ENCODE peak calls at places on chromosomes 12 and 14, in four cellular contexts. N, K, A and T are unnamed samples.

GRCh38 chr14:50964683-50965390 is 20.6 kb upstream of the PYGL start:
- DNase-seq in A (no peak), K (peak; percentile 95), N (no peak), T (no peak)

GRCh38 chr12:49021292-49021915 is 2.8 kb upstream of the PRKAG1 start:
- DNase-seq in K (no peak), A (no peak), N (no peak), T (no peak)

GRCh38 chr12:120539303-120539702 is 5.1 kb downstream of the RNF10 start:
- DNase-seq in N (no peak), A (peak; percentile 81), K (peak; percentile 40), T (no peak)

GRCh38 chr12:56867216-56867615 is 67.0 kb downstream of the SDR9C7 start:
- DNase-seq in A (no peak), K (no peak), N (no peak), T (no peak)

GRCh38 chr12:51759175-51759574 is 89.3 kb downstream of the FIGNL2 start:
- DNase-seq in K (no peak), A (no peak), N (no peak), T (no peak)

GRCh38 chr14:99242816-99243795 is 28.9 kb downstream of the BCL11B start:
- DNase-seq in N (no peak), A (no peak), K (no peak), T (peak; percentile 78)

GRCh38 chr12:19223018-19223417 is 93.5 kb downstream of the PLEKHA5 start:
- DNase-seq in A (no peak), N (no peak), K (no peak), T (no peak)

GRCh38 chr12:49809369-49810158 is 18.6 kb downstream of the NCKAP5L start:
- DNase-seq in A (no peak), N (peak; percentile 81), K (peak; percentile 10), T (no peak)

GRCh38 chr12:53124352-53124723 is 21.1 kb downstream of the SOAT2 start:
- DNase-seq in A (no peak), K (no peak), N (no peak), T (no peak)

GRCh38 chr12:20345866-20346265 is 22.5 kb upstream of the PDE3A start:
- DNase-seq in N (no peak), A (no peak), K (no peak), T (no peak)

GRCh38 chr12:110600254-110600653 is 13.7 kb upstream of the TCTN1 start:
- DNase-seq in K (peak; percentile 41), N (no peak), A (peak; percentile 51), T (peak; percentile 66)

GRCh38 chr12:45130881-45131281 is 80.0 kb upstream of the DBX2 start:
- DNase-seq in K (peak; percentile 59), N (peak; percentile 76), A (peak; percentile 76), T (no peak)

GRCh38 chr14:33728010-33728498 is 222.8 kb downstream of the EGLN3 start:
- DNase-seq in N (no peak), A (no peak), K (no peak), T (no peak)

GRCh38 chr14:98288825-98289224 is 983.2 kb downstream of the BCL11B start:
- DNase-seq in K (no peak), A (no peak), N (no peak), T (no peak)

GRCh38 chr14:23237772-23238594 is at the start of gene RNF212B:
- DNase-seq in A (peak; percentile 70), K (peak; percentile 46), N (peak; percentile 95), T (peak; percentile 66)

GRCh38 chr12:65695077-65695865 is 129.0 kb upstream of the HMGA2 start:
- DNase-seq in K (peak; percentile 99), N (no peak), A (no peak), T (no peak)

GRCh38 chr14:51824191-51824590 is 36.2 kb upstream of the GNG2 start:
- DNase-seq in A (no peak), K (no peak), N (no peak), T (no peak)

GRCh38 chr12:9237286-9237685 is 29.1 kb upstream of the PZP start:
- DNase-seq in N (no peak), A (no peak), K (no peak), T (no peak)

GRCh38 chr12:11863988-11864387 is 206.8 kb upstream of the BCL2L14 start:
- DNase-seq in N (no peak), K (no peak), A (no peak), T (no peak)

GRCh38 chr12:64716373-64716772 is 42.8 kb downstream of the GNS start:
- DNase-seq in K (no peak), A (no peak), N (no peak), T (no peak)

GRCh38 chr12:14481201-14481600 is 86.5 kb downstream of the PLBD1 start:
- DNase-seq in N (no peak), K (no peak), A (no peak), T (no peak)

GRCh38 chr14:42110167-42110566 is 503.5 kb downstream of the LRFN5 start:
- DNase-seq in K (peak; percentile 29), N (peak; percentile 55), A (peak; percentile 43), T (no peak)

GRCh38 chr14:88765130-88765529 is 27.6 kb downstream of the EML5 start:
- DNase-seq in K (peak; percentile 78), A (no peak), N (no peak), T (no peak)

GRCh38 chr12:108783446-108783845 is 52.1 kb upstream of the CORO1C start:
- DNase-seq in N (no peak), A (peak; percentile 77), K (no peak), T (no peak)

GRCh38 chr12:11307143-11307542 is 3.1 kb downstream of the PRB4 start:
- DNase-seq in K (no peak), N (no peak), A (no peak), T (no peak)

DNA sequence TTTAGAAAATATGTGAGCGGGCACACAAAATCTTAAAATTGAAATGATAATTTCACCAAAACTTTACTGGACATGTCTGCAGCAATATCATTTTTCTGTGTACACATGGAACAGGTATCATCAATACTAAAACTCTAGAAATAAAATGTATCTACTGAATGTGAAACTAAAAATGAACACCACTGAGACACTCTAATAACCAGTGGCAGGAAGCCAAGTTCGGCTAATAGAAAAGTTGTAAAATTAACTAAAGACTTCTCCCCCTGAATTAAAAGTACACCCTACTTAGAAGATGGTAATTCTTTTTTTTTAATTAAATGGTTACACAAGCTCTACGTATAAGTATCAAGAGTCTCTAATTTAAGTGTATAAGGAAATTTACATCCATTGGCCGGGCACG is 227.2 kb downstream of the MED13L start:
- DNase-seq in N (no peak), A (peak; percentile 7), K (no peak), T (no peak)
- H3K4me1 ChIP-seq in N (peaks cover 5% of the 10 kb centered on the region), A (peaks cover 28% of the 10 kb centered on the region), K (peaks cover 7% of the 10 kb centered on the region), T (no peaks in the 10 kb centered on the region)

GRCh38 chr12:89665556-89665955 is 43.1 kb downstream of the ATP2B1 start:
- DNase-seq in A (no peak), K (no peak), N (no peak), T (no peak)

GRCh38 chr12:89663577-89664357 is 44.9 kb downstream of the ATP2B1 start:
- DNase-seq in K (peak; percentile 16), A (no peak), N (no peak), T (no peak)

GRCh38 chr12:89662623-89663022 is 46.0 kb downstream of the ATP2B1 start:
- DNase-seq in N (no peak), K (no peak), A (no peak), T (no peak)

GRCh38 chr12:89661706-89662330 is 46.8 kb downstream of the ATP2B1 start:
- DNase-seq in N (no peak), K (no peak), A (no peak), T (peak; percentile 12)

GRCh38 chr12:89664441-89664840 is 44.2 kb downstream of the ATP2B1 start:
- DNase-seq in N (no peak), A (no peak), K (no peak), T (no peak)
- H3K4me1 ChIP-seq in N (no peaks in the 10 kb centered on the region), A (peaks cover 13% of the 10 kb centered on the region), K (peaks cover 6% of the 10 kb centered on the region), T (peaks cover 31% of the 10 kb centered on the region)

DNA sequence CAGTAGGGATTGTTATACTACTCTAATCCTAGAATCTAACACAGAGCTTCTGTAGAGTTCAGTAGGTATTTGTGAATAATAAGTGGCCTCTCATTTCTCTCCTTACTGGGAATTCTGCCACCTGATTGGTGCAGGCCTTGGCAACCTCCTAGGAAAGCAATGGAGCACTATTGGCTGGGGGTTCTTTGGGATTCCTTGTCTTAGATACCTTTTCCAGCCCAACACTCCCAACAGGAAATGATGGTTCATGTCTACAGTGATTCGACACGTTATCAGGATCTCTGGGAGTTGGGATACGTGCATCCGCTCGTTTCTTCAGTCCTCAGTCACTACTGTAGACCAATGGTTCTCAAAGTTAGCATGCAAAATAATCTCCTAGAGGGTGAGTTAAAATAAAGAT is 67.4 kb downstream of the ELK3 start:
- DNase-seq in K (no peak), A (no peak), N (no peak), T (no peak)
- H3K4me1 ChIP-seq in K (peaks cover 16% of the 10 kb centered on the region), A (peaks cover 5% of the 10 kb centered on the region), N (peaks cover 29% of the 10 kb centered on the region), T (no peaks in the 10 kb centered on the region)

DNA sequence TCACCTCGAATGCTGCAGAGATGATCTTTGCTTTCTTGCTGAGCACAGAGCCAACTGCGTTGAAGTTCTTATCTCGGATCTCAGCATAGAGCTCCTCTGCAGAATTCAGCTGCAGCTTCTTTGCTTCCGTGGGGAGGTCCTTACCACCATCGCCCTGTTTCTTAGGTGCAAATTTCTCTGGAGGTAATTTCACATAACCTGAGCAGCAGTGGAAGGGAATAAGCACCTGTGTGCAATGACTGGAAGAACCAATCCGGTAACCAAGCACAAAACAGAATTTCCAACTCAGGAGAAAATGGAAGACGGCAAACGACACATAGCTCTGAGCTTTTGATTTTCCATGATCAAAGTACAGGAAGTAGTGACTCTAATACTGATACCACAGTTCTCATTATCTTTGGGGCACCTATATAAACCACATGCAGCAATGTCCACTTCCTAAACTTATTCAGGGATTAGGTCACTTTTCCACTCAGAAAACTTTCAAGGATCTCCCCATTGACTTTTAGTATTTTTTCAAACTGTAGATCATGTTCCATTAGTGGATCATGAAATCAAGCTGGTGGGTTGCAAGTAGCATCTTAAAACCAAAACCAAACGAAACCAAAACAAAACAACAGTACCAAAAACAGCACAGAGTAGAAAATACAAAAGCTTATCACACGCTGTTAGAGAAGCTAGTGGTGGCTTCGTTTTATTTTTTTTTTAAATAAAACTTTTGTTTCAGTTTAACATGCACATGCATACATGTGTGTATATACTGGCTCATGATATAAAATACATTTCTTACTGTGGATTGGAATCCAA is 18.9 kb upstream of the DIABLO start:
- DNase-seq in A (no peak), N (no peak), K (no peak), T (peak; percentile 18)
- H3K4me1 ChIP-seq in A (no peaks in the 10 kb centered on the region), N (no peaks in the 10 kb centered on the region), K (no peaks in the 10 kb centered on the region), T (peaks cover 26% of the 10 kb centered on the region)